ENCODE peak calls at places on chromosomes 2 and 18, in six cellular contexts. G is SW480; J is activated T-helper 1 cell treated with anti-CD3 and anti-CD28 coated beads, Interleukin-2, amount 50 U/mL, for 16 hours; K is cardiac fibroblast; Z is body of pancreas; O is GM13977. H is an unnamed sample.

GRCh38 chr2:58448065-58448507 is 207.0 kb upstream of the FANCL start:
- DNase-seq in K (peak), O (peak), J (no peak), Z (peak), G (peak), H (peak)

GRCh38 chr2:179987916-179988315 is 19.2 kb downstream of the CWC22 start:
- DNase-seq in J (no peak), Z (no peak), K (no peak), O (no peak), G (no peak), H (no peak)

GRCh38 chr2:224029876-224030275 is 9.2 kb downstream of the SERPINE2 start:
- DNase-seq in O (no peak), Z (no peak), J (no peak), G (no peak), K (no peak), H (no peak)

GRCh38 chr2:203783496-203784203 is 77.2 kb downstream of the CD28 start:
- DNase-seq in K (peak), Z (no peak), O (no peak), G (peak), J (no peak), H (no peak)

GRCh38 chr18:78503129-78503528 is 476.5 kb upstream of the SALL3 start:
- DNase-seq in Z (no peak), G (no peak), K (no peak), J (no peak), O (no peak), H (no peak)

GRCh38 chr2:9474361-9475117 is at the start of gene IAH1:
- DNase-seq in J (peak), Z (peak), K (peak), G (peak), O (peak), H (peak)

GRCh38 chr2:168034586-168034985 is 212.8 kb downstream of the STK39 start:
- DNase-seq in G (no peak), K (no peak), J (no peak), O (no peak), Z (no peak), H (no peak)

GRCh38 chr2:120763931-120764330 is 28.3 kb downstream of the GLI2 start:
- DNase-seq in K (no peak), Z (peak), J (no peak), G (no peak), O (no peak), H (no peak)

GRCh38 chr18:5853253-5853652 is 42.1 kb downstream of the TMEM200C start:
- DNase-seq in G (no peak), J (no peak), Z (no peak), O (no peak), K (no peak), H (no peak)

GRCh38 chr18:47595816-47596501 is 334.5 kb downstream of the SMAD2 start:
- DNase-seq in Z (no peak), G (peak), J (no peak), O (peak), K (no peak), H (no peak)

GRCh38 chr2:10984418-10985130 is 72.8 kb downstream of the KCNF1 start:
- DNase-seq in G (no peak), O (no peak), Z (no peak), J (no peak), K (no peak), H (no peak)

GRCh38 chr2:165594231-165594934 is 124.9 kb downstream of the CSRNP3 start:
- DNase-seq in O (peak), J (no peak), G (no peak), K (no peak), Z (no peak), H (no peak)

GRCh38 chr2:30185175-30185574 is 38.4 kb downstream of the YPEL5 start:
- DNase-seq in O (no peak), Z (no peak), G (no peak), K (peak), J (no peak), H (no peak)

GRCh38 chr2:120758181-120759048 is 22.7 kb downstream of the GLI2 start:
- DNase-seq in K (peak), O (no peak), J (no peak), Z (peak), G (no peak), H (no peak)

GRCh38 chr2:95007822-95008221 is 17.7 kb upstream of the MAL start:
- DNase-seq in K (no peak), Z (no peak), J (no peak), O (no peak), G (no peak), H (no peak)

GRCh38 chr2:53096346-53096745 is 671.3 kb upstream of the CHAC2 start:
- DNase-seq in O (no peak), J (no peak), K (no peak), G (no peak), Z (no peak), H (no peak)

GRCh38 chr2:41934323-41935003 is 113.4 kb upstream of the PKDCC start:
- DNase-seq in J (no peak), K (no peak), O (no peak), Z (no peak), G (no peak), H (no peak)

GRCh38 chr2:86809481-86810121 is 18.9 kb upstream of the CD8A start:
- DNase-seq in K (no peak), J (no peak), Z (no peak), G (no peak), O (no peak), H (no peak)

GRCh38 chr2:71832844-71833243 is 314.8 kb downstream of the CYP26B1 start:
- DNase-seq in Z (no peak), G (no peak), K (no peak), J (no peak), O (no peak), H (peak)

GRCh38 chr2:118847447-118848172 is at the start of gene EN1:
- DNase-seq in O (peak), Z (no peak), J (no peak), K (no peak), G (peak), H (peak)

GRCh38 chr2:51263921-51264320 is 232.0 kb upstream of the NRXN1 start:
- DNase-seq in J (no peak), Z (no peak), K (no peak), O (no peak), G (no peak), H (no peak)

GRCh38 chr18:56068701-56069100 is 480.7 kb upstream of the TCF4 start:
- DNase-seq in G (no peak), K (no peak), O (no peak), Z (no peak), J (no peak), H (no peak)

GRCh38 chr2:175605599-175605988 is 396.5 kb downstream of the LNPK start:
- DNase-seq in J (no peak), O (no peak), Z (no peak), K (no peak), G (no peak), H (no peak)

GRCh38 chr18:28514699-28515098 is 337.8 kb upstream of the CDH2 start:
- DNase-seq in G (no peak), K (no peak), Z (no peak), J (no peak), O (no peak), H (no peak)

GRCh38 chr2:98654702-98655488 is 46.5 kb downstream of the UNC50 start:
- DNase-seq in J (no peak), Z (no peak), O (peak), K (no peak), G (no peak), H (no peak)

GRCh38 chr2:204109681-204110080 is 173.1 kb downstream of the ICOS start:
- DNase-seq in J (no peak), K (no peak), G (no peak), Z (no peak), O (no peak), H (no peak)

GRCh38 chr2:134232868-134233732 is 20.8 kb upstream of the MGAT5 start:
- DNase-seq in O (no peak), K (peak), G (no peak), Z (no peak), J (no peak), H (no peak)

GRCh38 chr2:120765911-120766757 is 30.5 kb downstream of the GLI2 start:
- DNase-seq in J (no peak), Z (peak), G (no peak), O (no peak), K (peak), H (no peak)

GRCh38 chr2:152518656-152519580 is 183.9 kb downstream of the FMNL2 start:
- DNase-seq in O (no peak), K (no peak), G (no peak), Z (peak), J (no peak), H (no peak)

GRCh38 chr2:71668326-71669057 is 215.1 kb downstream of the DYSF start:
- DNase-seq in O (peak), Z (peak), J (no peak), G (no peak), K (no peak), H (no peak)

GRCh38 chr2:136901732-136902131 is 136.4 kb downstream of the THSD7B start:
- DNase-seq in O (no peak), J (no peak), K (no peak), Z (no peak), G (no peak), H (no peak)

GRCh38 chr2:46097714-46098480 is 199.3 kb upstream of the EPAS1 start:
- DNase-seq in G (peak), K (peak), Z (peak), O (no peak), J (no peak), H (peak)

GRCh38 chr2:129061079-129061785 is 742.6 kb upstream of the HS6ST1 start:
- DNase-seq in G (peak), O (peak), J (no peak), K (peak), Z (no peak), H (no peak)

GRCh38 chr2:182915369-182916326 is 49.2 kb upstream of the FRZB start:
- DNase-seq in G (peak), J (no peak), Z (no peak), O (no peak), K (peak), H (no peak)

GRCh38 chr2:227508001-227508400 is 36.0 kb downstream of the AGFG1 start:
- DNase-seq in G (no peak), O (peak), J (no peak), K (no peak), Z (no peak), H (no peak)

GRCh38 chr2:174052639-174052976 is 87.4 kb upstream of the SP3 start:
- DNase-seq in O (no peak), Z (no peak), G (no peak), K (no peak), J (no peak), H (no peak)

GRCh38 chr2:94874277-94874997 is 3.2 kb downstream of the TEKT4 start:
- DNase-seq in G (peak), O (peak), J (peak), K (peak), Z (peak), H (no peak)

GRCh38 chr2:26697425-26697824 is 4.9 kb downstream of the KCNK3 start:
- DNase-seq in O (no peak), Z (peak), J (no peak), K (no peak), G (no peak), H (no peak)

GRCh38 chr2:217523246-217523645 is 479.5 kb downstream of the TNS1 start:
- DNase-seq in O (no peak), J (no peak), K (no peak), G (no peak), Z (no peak), H (no peak)

H was measured in mesothelial cell of epicardium.